ENCODE peak calls at places on chromosomes 3 and 15, in six cellular contexts. One of them, this sample, is unnamed.
A peak's percentile ranks its signal among the peaks of the same experiment; 100 is the strongest.

GRCh38 chr15:57245130-57245529 is 131.2 kb upstream of the CGNL1 start:
- DNase-seq in T-cell: no peak
- DNase-seq in stimulated activated CD8-positive, alpha-beta memory T cell treated with anti-CD3 and anti-CD28 coated beads, Interleukin-4, amount 100 ng/mL, for 1 hour: no peak
- DNase-seq in GM12864: no peak
- DNase-seq in effector CD4-positive, alpha-beta T cell: no peak
- DNase-seq in fibroblast of the aortic adventitia: peak; percentile 26
- DNase-seq in this sample: no peak

GRCh38 chr3:21734746-21735145 is 16.3 kb downstream of the ZNF385D start:
- DNase-seq in T-cell: no peak
- DNase-seq in stimulated activated CD8-positive, alpha-beta memory T cell treated with anti-CD3 and anti-CD28 coated beads, Interleukin-4, amount 100 ng/mL, for 1 hour: no peak
- DNase-seq in GM12864: no peak
- DNase-seq in effector CD4-positive, alpha-beta T cell: no peak
- DNase-seq in fibroblast of the aortic adventitia: no peak
- DNase-seq in this sample: no peak

GRCh38 chr3:178538065-178538464 is 1.8 kb downstream of the KCNMB2 start:
- DNase-seq in T-cell: no peak
- DNase-seq in stimulated activated CD8-positive, alpha-beta memory T cell treated with anti-CD3 and anti-CD28 coated beads, Interleukin-4, amount 100 ng/mL, for 1 hour: no peak
- DNase-seq in GM12864: no peak
- DNase-seq in effector CD4-positive, alpha-beta T cell: no peak
- DNase-seq in fibroblast of the aortic adventitia: no peak
- DNase-seq in this sample: no peak

GRCh38 chr3:127136024-127136600 is 56.8 kb upstream of the PRR23E start:
- DNase-seq in T-cell: no peak
- DNase-seq in stimulated activated CD8-positive, alpha-beta memory T cell treated with anti-CD3 and anti-CD28 coated beads, Interleukin-4, amount 100 ng/mL, for 1 hour: no peak
- DNase-seq in GM12864: no peak
- DNase-seq in effector CD4-positive, alpha-beta T cell: no peak
- DNase-seq in fibroblast of the aortic adventitia: no peak
- DNase-seq in this sample: no peak

GRCh38 chr3:14265246-14265962 is 86.8 kb downstream of the LSM3 start:
- DNase-seq in T-cell: no peak
- DNase-seq in stimulated activated CD8-positive, alpha-beta memory T cell treated with anti-CD3 and anti-CD28 coated beads, Interleukin-4, amount 100 ng/mL, for 1 hour: no peak
- DNase-seq in GM12864: no peak
- DNase-seq in effector CD4-positive, alpha-beta T cell: no peak
- DNase-seq in fibroblast of the aortic adventitia: no peak
- DNase-seq in this sample: no peak

GRCh38 chr3:13021141-13021933 is 51.9 kb downstream of the IQSEC1 start:
- DNase-seq in T-cell: no peak
- DNase-seq in stimulated activated CD8-positive, alpha-beta memory T cell treated with anti-CD3 and anti-CD28 coated beads, Interleukin-4, amount 100 ng/mL, for 1 hour: no peak
- DNase-seq in GM12864: no peak
- DNase-seq in effector CD4-positive, alpha-beta T cell: no peak
- DNase-seq in fibroblast of the aortic adventitia: peak; percentile 44
- DNase-seq in this sample: peak; percentile 77

GRCh38 chr3:141798455-141798854 is 35.2 kb downstream of the GRK7 start:
- DNase-seq in T-cell: no peak
- DNase-seq in stimulated activated CD8-positive, alpha-beta memory T cell treated with anti-CD3 and anti-CD28 coated beads, Interleukin-4, amount 100 ng/mL, for 1 hour: no peak
- DNase-seq in GM12864: no peak
- DNase-seq in effector CD4-positive, alpha-beta T cell: no peak
- DNase-seq in fibroblast of the aortic adventitia: peak; percentile 38
- DNase-seq in this sample: no peak

GRCh38 chr15:86079491-86080266 is at the start of gene AGBL1:
- DNase-seq in T-cell: no peak
- DNase-seq in stimulated activated CD8-positive, alpha-beta memory T cell treated with anti-CD3 and anti-CD28 coated beads, Interleukin-4, amount 100 ng/mL, for 1 hour: no peak
- DNase-seq in GM12864: no peak
- DNase-seq in effector CD4-positive, alpha-beta T cell: no peak
- DNase-seq in fibroblast of the aortic adventitia: no peak
- DNase-seq in this sample: no peak

GRCh38 chr3:24495334-24495994 is 814 bp upstream of the THRB start:
- DNase-seq in T-cell: no peak
- DNase-seq in stimulated activated CD8-positive, alpha-beta memory T cell treated with anti-CD3 and anti-CD28 coated beads, Interleukin-4, amount 100 ng/mL, for 1 hour: no peak
- DNase-seq in GM12864: no peak
- DNase-seq in effector CD4-positive, alpha-beta T cell: no peak
- DNase-seq in fibroblast of the aortic adventitia: no peak
- DNase-seq in this sample: peak; percentile 84

GRCh38 chr3:52512727-52513126 is 17.6 kb downstream of the STAB1 start:
- DNase-seq in T-cell: no peak
- DNase-seq in stimulated activated CD8-positive, alpha-beta memory T cell treated with anti-CD3 and anti-CD28 coated beads, Interleukin-4, amount 100 ng/mL, for 1 hour: no peak
- DNase-seq in GM12864: no peak
- DNase-seq in effector CD4-positive, alpha-beta T cell: no peak
- DNase-seq in fibroblast of the aortic adventitia: no peak
- DNase-seq in this sample: no peak

GRCh38 chr15:51075364-51075763 is 19.3 kb downstream of the TNFAIP8L3 start:
- DNase-seq in T-cell: no peak
- DNase-seq in stimulated activated CD8-positive, alpha-beta memory T cell treated with anti-CD3 and anti-CD28 coated beads, Interleukin-4, amount 100 ng/mL, for 1 hour: no peak
- DNase-seq in GM12864: no peak
- DNase-seq in effector CD4-positive, alpha-beta T cell: no peak
- DNase-seq in fibroblast of the aortic adventitia: peak; percentile 48
- DNase-seq in this sample: no peak

GRCh38 chr3:139292933-139293664 is 50.7 kb upstream of the MRPS22 start:
- DNase-seq in T-cell: no peak
- DNase-seq in stimulated activated CD8-positive, alpha-beta memory T cell treated with anti-CD3 and anti-CD28 coated beads, Interleukin-4, amount 100 ng/mL, for 1 hour: no peak
- DNase-seq in GM12864: no peak
- DNase-seq in effector CD4-positive, alpha-beta T cell: no peak
- DNase-seq in fibroblast of the aortic adventitia: no peak
- DNase-seq in this sample: no peak